ENCODE peak calls at places on chromosomes 11 and 22, in four cellular contexts. W is choroid plexus epithelial cell; Y is activated CD4-positive, alpha-beta T cell treated with anti-CD3 and anti-CD28 coated beads for 24 hours; V is activated naive CD8-positive, alpha-beta T cell treated with anti-CD3 and anti-CD28 coated beads for 36 hours. N is an unnamed sample.

GRCh38 chr11:131661137-131661536 is 290.7 kb downstream of the NTM start:
- DNase-seq in V (no peak), Y (no peak), W (no peak), N (no peak)

GRCh38 chr11:57546869-57547518 is 9.6 kb downstream of the SMTNL1 start:
- DNase-seq in W (peak), V (no peak), Y (no peak), N (no peak)

GRCh38 chr11:15991174-15991655 is 365.1 kb downstream of the SOX6 start:
- DNase-seq in W (no peak), V (no peak), Y (no peak), N (no peak)

GRCh38 chr11:93477684-93478234 is 65.4 kb downstream of the SMCO4 start:
- DNase-seq in V (no peak), W (peak), Y (no peak), N (peak)

GRCh38 chr11:64245401-64245796 is 1.3 kb downstream of the PPP1R14B start:
- DNase-seq in V (no peak), Y (no peak), W (no peak), N (no peak)

GRCh38 chr22:50012201-50013181 is at the start of gene IL17REL:
- DNase-seq in V (no peak), W (peak), Y (no peak), N (peak)

GRCh38 chr11:116578971-116579687 is 193.7 kb downstream of the BUD13 start:
- DNase-seq in W (no peak), Y (no peak), V (no peak), N (peak)

GRCh38 chr11:34050536-34050935 is 995 bp upstream of the CAPRIN1 start:
- DNase-seq in Y (no peak), W (peak), V (no peak), N (no peak)

GRCh38 chr11:85810871-85811611 is at the start of gene SYTL2:
- DNase-seq in Y (peak), V (peak), W (no peak), N (peak)

GRCh38 chr11:34505874-34506273 is 7.7 kb downstream of the ELF5 start:
- DNase-seq in Y (no peak), V (no peak), W (peak), N (no peak)

N was measured in H1.